ENCODE peak calls at places on chromosomes 12 and 14, in ten cellular contexts. G is PC-3, A is transverse colon, C is suprapubic skin, N is breast epithelium, K is stomach, M is aorta, Y is ascending aorta, I is A549, J is mesenchymal stem cell. B is an unnamed sample. For H3K4me1, the result is how much of the 10 kb centered on the place peaks cover.

GRCh38 chr12:56086096-56086495 is 6.1 kb downstream of the ERBB3 start:
- DNase-seq in G (peak), A (peak), C (no peak), N (peak), K (peak), M (no peak), Y (no peak), I (no peak), J (no peak), B (no peak)

GRCh38 chr14:96167224-96168148 is 37.2 kb upstream of the BDKRB2 start:
- DNase-seq in G (peak), A (peak), C (peak), N (peak), K (no peak), M (no peak), Y (no peak), I (peak), J (peak), B (peak)

GRCh38 chr12:47393403-47393790 is 312.4 kb downstream of the RPAP3 start:
- DNase-seq in G (no peak), A (no peak), C (no peak), N (no peak), K (no peak), M (no peak), Y (no peak), I (peak), J (no peak), B (no peak)

GRCh38 chr12:10968765-10969456 is 17.8 kb downstream of the TAS2R50 start:
- DNase-seq in G (no peak), A (no peak), C (peak), N (peak), K (peak), M (peak), Y (peak), I (no peak), J (peak), B (no peak)

GRCh38 chr14:34013714-34014055 is 62.8 kb upstream of the EGLN3 start:
- DNase-seq in G (no peak), A (no peak), C (no peak), N (no peak), K (no peak), M (no peak), Y (no peak), I (no peak), J (no peak), B (no peak)

GRCh38 chr14:67620217-67620789 is 583 bp downstream of the ARG2 start:
- DNase-seq in G (peak), A (peak), C (no peak), N (peak), K (peak), M (no peak), Y (peak), I (no peak), J (peak), B (no peak)

GRCh38 chr12:115599251-115599811 is 678.2 kb downstream of the MED13L start:
- DNase-seq in G (no peak), A (peak), C (no peak), N (no peak), K (no peak), M (no peak), Y (no peak), I (no peak), J (peak), B (no peak)

GRCh38 chr12:78421011-78421410 is 443.6 kb upstream of the SYT1 start:
- DNase-seq in G (no peak), A (no peak), C (no peak), N (no peak), K (no peak), M (no peak), Y (no peak), I (no peak), J (no peak), B (no peak)

GRCh38 chr12:69084816-69085215 is 151.8 kb upstream of the CPM start:
- DNase-seq in G (no peak), A (no peak), C (no peak), N (no peak), K (no peak), M (no peak), Y (no peak), I (no peak), J (no peak), B (no peak)

GRCh38 chr12:105764216-105764835 is 374.4 kb downstream of the NUAK1 start:
- DNase-seq in G (no peak), A (no peak), C (no peak), N (no peak), K (no peak), M (no peak), Y (no peak), I (no peak), J (no peak), B (no peak)

GRCh38 chr12:65878540-65878939 is 54.3 kb downstream of the HMGA2 start:
- DNase-seq in G (peak), A (no peak), C (no peak), N (no peak), K (no peak), M (no peak), Y (no peak), I (peak), J (no peak), B (no peak)

GRCh38 chr12:12900786-12901157 is 9.4 kb downstream of the GPRC5A start:
- DNase-seq in G (no peak), A (no peak), C (no peak), N (no peak), K (no peak), M (no peak), Y (no peak), I (no peak), J (no peak), B (no peak)

GRCh38 chr12:12902036-12902435 is 10.7 kb downstream of the GPRC5A start:
- DNase-seq in G (peak), A (no peak), C (no peak), N (no peak), K (no peak), M (no peak), Y (no peak), I (no peak), J (no peak), B (no peak)

GRCh38 chr12:12898911-12899511 is 7.6 kb downstream of the GPRC5A start:
- DNase-seq in G (no peak), A (no peak), C (no peak), N (no peak), K (no peak), M (no peak), Y (no peak), I (no peak), J (no peak), B (no peak)

GRCh38 chr12:12899530-12900380 is 8.4 kb downstream of the GPRC5A start:
- DNase-seq in G (peak), A (no peak), C (no peak), N (no peak), K (no peak), M (no peak), Y (no peak), I (peak), J (peak), B (no peak)

DNA sequence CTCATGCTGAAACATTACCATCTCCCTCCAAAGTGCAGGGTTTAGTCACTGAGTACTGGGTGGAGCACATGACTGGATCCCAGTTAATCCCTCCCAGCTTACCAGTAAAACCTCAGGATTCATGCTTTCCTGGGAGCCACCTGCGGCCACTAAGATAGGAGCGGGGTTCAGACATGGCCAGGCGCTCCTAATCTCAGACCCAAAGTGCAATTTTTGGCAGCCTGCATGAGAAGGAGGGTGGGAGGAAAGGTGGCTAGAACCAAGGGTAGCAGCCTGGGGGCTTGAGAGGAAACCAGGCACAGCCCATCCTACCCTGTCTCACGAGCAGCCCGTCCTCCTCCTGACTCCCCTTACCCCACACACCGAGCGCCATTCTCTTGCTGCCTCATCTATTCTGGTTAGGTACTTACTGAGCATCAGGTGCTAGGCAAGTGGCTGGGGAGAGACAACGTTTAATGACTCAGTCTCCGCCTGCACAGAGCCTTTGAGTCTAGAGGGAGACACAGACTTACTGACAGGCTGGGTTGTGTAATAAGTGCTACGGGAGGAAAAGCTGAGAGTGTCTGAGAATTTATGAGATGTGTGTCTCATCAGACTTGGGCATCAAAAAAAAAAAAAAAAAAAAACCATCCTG is 9.9 kb downstream of the GPRC5A start:
- DNase-seq in G (peak), A (peak), C (no peak), N (no peak), K (no peak), M (peak), Y (peak), I (peak), J (peak), B (no peak)
- H3K4me3 ChIP-seq in G (peak), A (no peak), C (no peak), N (no peak), K (no peak), M (peak), Y (peak), I (peak), J (peak), B (no peak)

GRCh38 chr14:42475289-42475688 is 868.6 kb downstream of the LRFN5 start:
- DNase-seq in G (no peak), A (no peak), C (no peak), N (no peak), K (no peak), M (no peak), Y (no peak), I (no peak), J (no peak), B (no peak)

GRCh38 chr14:42470427-42470719 is 863.7 kb downstream of the LRFN5 start:
- DNase-seq in G (no peak), A (no peak), C (no peak), N (no peak), K (no peak), M (no peak), Y (no peak), I (no peak), J (no peak), B (no peak)

DNA sequence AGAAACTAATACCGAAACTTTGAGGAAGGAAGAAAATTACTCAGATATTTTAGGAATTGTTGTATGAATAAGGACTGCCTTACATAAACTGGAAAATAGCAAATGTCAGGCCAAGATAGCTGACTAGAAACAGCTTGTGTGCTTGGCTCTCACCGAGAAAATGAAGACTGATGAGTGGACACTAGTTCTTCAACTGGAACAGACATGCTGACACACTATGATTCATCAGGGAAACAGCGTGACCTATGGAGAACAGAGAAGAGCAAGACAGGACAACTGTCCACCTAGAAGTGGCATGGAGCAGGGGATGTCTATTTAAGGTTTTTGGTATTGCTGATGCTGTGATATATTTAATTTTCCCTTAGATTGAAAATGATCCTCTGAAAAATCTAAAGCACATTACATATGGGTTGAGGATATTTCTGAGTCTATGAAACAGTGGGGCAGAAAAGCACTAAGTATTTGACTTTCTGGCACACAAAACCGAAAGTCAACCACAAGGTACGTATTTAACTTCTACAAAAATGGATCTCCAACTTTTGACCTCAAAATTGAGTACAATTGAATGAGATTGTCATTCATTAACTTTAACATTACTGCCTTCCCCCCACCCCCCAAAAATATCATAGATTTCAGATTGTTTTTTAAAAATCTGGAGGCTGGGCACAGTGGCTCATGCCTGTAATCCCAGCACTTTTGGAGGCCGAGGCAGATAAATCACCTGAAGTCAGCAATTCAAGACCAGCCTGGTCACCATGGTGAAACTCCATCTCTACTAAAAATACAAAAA is 863.2 kb downstream of the LRFN5 start:
- DNase-seq in G (peak), A (no peak), C (no peak), N (no peak), K (no peak), M (no peak), Y (no peak), I (peak), J (peak), B (no peak)
- H3K27ac ChIP-seq in G (no peak), A (no peak), C (no peak), N (no peak), K (no peak), M (no peak), Y (no peak), I (peak), J (no peak), B (no peak)

GRCh38 chr12:52074656-52075408 is 4.7 kb upstream of the SMIM41 start:
- DNase-seq in G (no peak), A (no peak), C (no peak), N (no peak), K (no peak), M (peak), Y (no peak), I (no peak), J (no peak), B (no peak)

GRCh38 chr12:52075409-52075724 is 4.1 kb upstream of the SMIM41 start:
- DNase-seq in G (peak), A (no peak), C (no peak), N (no peak), K (peak), M (no peak), Y (no peak), I (no peak), J (no peak), B (no peak)

GRCh38 chr12:52074006-52074405 is 4.2 kb downstream of the ATG101 start:
- DNase-seq in G (peak), A (no peak), C (no peak), N (no peak), K (peak), M (peak), Y (no peak), I (no peak), J (peak), B (no peak)

GRCh38 chr12:52078276-52078675 is 1.2 kb upstream of the SMIM41 start:
- DNase-seq in G (no peak), A (no peak), C (no peak), N (no peak), K (no peak), M (no peak), Y (no peak), I (no peak), J (no peak), B (no peak)

GRCh38 chr12:52076811-52077210 is 2.7 kb upstream of the SMIM41 start:
- DNase-seq in G (no peak), A (no peak), C (no peak), N (no peak), K (no peak), M (no peak), Y (no peak), I (no peak), J (no peak), B (no peak)
- H3K4me1 ChIP-seq in G (under half), A (under half), C (under half), N (under half), K (half or more), M (under half), Y (under half), I (under half), J (under half), B (under half)

GRCh38 chr12:21906919-21907642 is 34.1 kb downstream of the ABCC9 start:
- DNase-seq in G (no peak), A (no peak), C (no peak), N (no peak), K (no peak), M (no peak), Y (no peak), I (no peak), J (no peak), B (no peak)
- H3K4me3 ChIP-seq in G (no peak), A (no peak), C (no peak), N (no peak), K (no peak), M (no peak), Y (no peak), I (no peak), J (peak), B (no peak)